ENCODE peak calls at places on chromosomes 6 and 20, in six cellular contexts. S is left lung; N is HCT116; U is WERI-Rb-1; H is lung; P is CD4-positive, alpha-beta T cell. T is an unnamed sample.
A peak's percentile ranks its signal among the peaks of the same experiment; 100 is the strongest.

GRCh38 chr6:141682391-141682790 is 450.3 kb upstream of the GJE1 start:
- DNase-seq in S (no peak), N (no peak), U (no peak), H (no peak), P (no peak), T (no peak)

GRCh38 chr20:38726849-38727601 is 2.7 kb downstream of the SLC32A1 start:
- DNase-seq in S (no peak), N (no peak), U (peak; percentile 91), H (no peak), P (peak; percentile 13), T (no peak)

GRCh38 chr6:170227521-170227983 is 63.3 kb downstream of the DLL1 start:
- DNase-seq in S (peak; percentile 71), N (no peak), U (no peak), H (no peak), P (no peak), T (no peak)

GRCh38 chr6:37456816-37457560 is 24.0 kb downstream of the CMTR1 start:
- DNase-seq in S (no peak), N (no peak), U (no peak), H (no peak), P (no peak), T (no peak)

GRCh38 chr20:60060593-60060992 is 102.4 kb downstream of the CDH26 start:
- DNase-seq in S (no peak), N (no peak), U (no peak), H (no peak), P (no peak), T (no peak)

GRCh38 chr6:166330612-166331011 is 11.7 kb downstream of the SFT2D1 start:
- DNase-seq in S (no peak), N (no peak), U (peak; percentile 93), H (no peak), P (no peak), T (no peak)

GRCh38 chr20:33394718-33395117 is 6.6 kb downstream of the CDK5RAP1 start:
- DNase-seq in S (no peak), N (no peak), U (no peak), H (no peak), P (no peak), T (no peak)

GRCh38 chr6:140809694-140810101 is 1323.0 kb upstream of the GJE1 start:
- DNase-seq in S (no peak), N (no peak), U (no peak), H (no peak), P (no peak), T (no peak)

GRCh38 chr6:166586424-166587156 is at the start of gene RAMACL:
- DNase-seq in S (no peak), N (peak; percentile 51), U (peak; percentile 62), H (no peak), P (peak; percentile 48), T (no peak)

GRCh38 chr6:100343678-100344077 is 121.0 kb downstream of the SIM1 start:
- DNase-seq in S (no peak), N (no peak), U (no peak), H (no peak), P (no peak), T (no peak)

GRCh38 chr6:8539446-8539845 is 104.1 kb upstream of the SLC35B3 start:
- DNase-seq in S (no peak), N (peak; percentile 7), U (no peak), H (no peak), P (no peak), T (no peak)

GRCh38 chr6:168188974-168189678 is 110.1 kb upstream of the FRMD1 start:
- DNase-seq in S (no peak), N (no peak), U (no peak), H (no peak), P (no peak), T (no peak)

GRCh38 chr6:38034269-38034914 is 214.9 kb downstream of the ZFAND3 start:
- DNase-seq in S (no peak), N (peak; percentile 23), U (peak; percentile 27), H (no peak), P (no peak), T (no peak)

GRCh38 chr20:14951707-14952106 is 614.3 kb upstream of the FLRT3 start:
- DNase-seq in S (no peak), N (no peak), U (no peak), H (no peak), P (no peak), T (no peak)

DNA sequence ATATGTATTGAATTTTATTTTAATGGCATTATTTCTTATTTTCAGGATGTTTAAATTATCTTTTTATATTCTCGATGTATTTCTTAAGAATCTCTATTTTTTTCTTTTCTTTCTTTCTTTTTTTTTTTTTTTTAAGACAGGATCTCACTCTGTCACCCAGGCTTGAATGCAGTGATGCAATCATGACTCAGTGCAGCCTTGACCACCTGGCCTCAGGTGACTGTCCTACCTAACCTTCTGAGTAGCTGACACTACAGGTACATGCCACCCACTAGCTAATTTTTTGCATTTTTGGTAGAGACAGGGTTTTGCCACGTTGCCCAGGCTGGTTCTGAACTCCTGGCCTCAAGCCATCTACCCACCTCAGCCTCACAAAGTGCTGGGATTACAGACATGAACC is 143.8 kb upstream of the LAMA2 start:
- DNase-seq in S (no peak), N (peak; percentile 27), U (no peak), H (no peak), P (no peak), T (no peak)
- TF ChIP-seq CTCF in S (no peak), N (no peak), U (no peak), H (no peak), P (no peak), T (no peak)

GRCh38 chr20:54114109-54114508 is 43.7 kb upstream of the BCAS1 start:
- DNase-seq in S (no peak), N (no peak), U (no peak), H (no peak), P (no peak), T (no peak)
- TF ChIP-seq CTCF in S (no peak), N (no peak), U (no peak), H (no peak), P (no peak), T (no peak)

GRCh38 chr20:59055302-59055701 is 12.7 kb upstream of the PRELID3B start:
- DNase-seq in S (no peak), N (no peak), U (no peak), H (no peak), P (no peak), T (no peak)
- TF ChIP-seq CTCF in S (no peak), N (peak; percentile 32), U (peak; percentile 12), H (peak; percentile 14), P (no peak), T (no peak)

GRCh38 chr20:46438156-46438750 is 31.8 kb upstream of the ELMO2 start:
- DNase-seq in S (no peak), N (peak; percentile 21), U (peak; percentile 46), H (no peak), P (no peak), T (no peak)
- TF ChIP-seq CTCF in S (no peak), N (peak; percentile 36), U (peak; percentile 68), H (no peak), P (no peak), T (no peak)

DNA sequence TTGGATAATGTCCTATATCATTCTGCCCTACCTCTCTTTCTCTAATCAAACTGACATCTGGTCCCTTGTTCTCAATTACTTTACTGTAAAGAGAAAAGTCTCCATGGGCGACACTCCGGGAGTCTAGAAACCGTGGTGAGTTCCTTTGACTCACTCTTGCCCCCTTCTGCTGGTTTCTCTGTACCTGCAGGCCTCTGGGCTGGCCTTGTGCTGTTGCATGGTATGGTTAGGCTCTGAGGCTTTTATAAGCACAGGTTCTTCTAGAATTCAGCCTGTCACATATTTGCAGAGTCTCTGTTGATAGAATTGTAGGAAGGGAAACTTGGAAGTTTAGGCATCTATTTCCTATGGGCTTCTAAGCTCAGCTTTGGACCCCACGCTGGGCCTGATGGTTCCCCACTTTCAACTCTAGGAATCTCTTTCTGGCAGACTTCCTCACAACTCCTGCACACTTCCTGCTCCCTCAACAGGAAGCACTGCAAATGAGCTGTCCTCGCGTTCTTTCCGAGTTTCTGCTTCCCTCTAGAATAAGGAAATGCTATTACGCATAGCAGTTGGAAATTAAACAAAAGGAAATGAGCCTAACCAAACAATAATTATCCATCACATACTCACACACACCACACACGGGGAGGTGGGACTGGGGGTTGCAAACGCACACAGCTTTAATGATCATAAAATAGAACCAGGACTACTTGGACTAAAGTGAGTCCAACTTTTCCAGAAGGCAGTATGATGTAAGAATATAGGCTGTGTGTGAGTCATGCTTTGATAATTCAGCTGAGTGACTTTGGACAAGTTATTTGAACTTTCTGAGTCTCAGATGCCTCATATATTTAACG is 683.3 kb downstream of the QKI start:
- DNase-seq in S (no peak), N (no peak), U (peak; percentile 47), H (no peak), P (no peak), T (no peak)
- TF ChIP-seq CTCF in S (no peak), N (no peak), U (peak; percentile 52), H (no peak), P (no peak), T (no peak)

GRCh38 chr20:58832442-58832841 is 18.3 kb downstream of the GNAS-AS1 start:
- DNase-seq in S (no peak), N (no peak), U (no peak), H (no peak), P (no peak), T (no peak)

GRCh38 chr20:58826271-58826670 is 24.4 kb downstream of the GNAS-AS1 start:
- DNase-seq in S (no peak), N (no peak), U (no peak), H (no peak), P (no peak), T (no peak)

GRCh38 chr20:58828141-58828540 is 22.6 kb downstream of the GNAS-AS1 start:
- DNase-seq in S (no peak), N (no peak), U (no peak), H (no peak), P (no peak), T (no peak)

GRCh38 chr20:58825450-58825849 is 25.3 kb downstream of the GNAS-AS1 start:
- DNase-seq in S (no peak), N (no peak), U (no peak), H (no peak), P (no peak), T (no peak)

GRCh38 chr20:58829531-58829941 is 21.2 kb downstream of the GNAS-AS1 start:
- DNase-seq in S (no peak), N (no peak), U (no peak), H (peak; percentile 60), P (no peak), T (no peak)
- TF ChIP-seq CTCF in S (no peak), N (no peak), U (no peak), H (no peak), P (no peak), T (no peak)

DNA sequence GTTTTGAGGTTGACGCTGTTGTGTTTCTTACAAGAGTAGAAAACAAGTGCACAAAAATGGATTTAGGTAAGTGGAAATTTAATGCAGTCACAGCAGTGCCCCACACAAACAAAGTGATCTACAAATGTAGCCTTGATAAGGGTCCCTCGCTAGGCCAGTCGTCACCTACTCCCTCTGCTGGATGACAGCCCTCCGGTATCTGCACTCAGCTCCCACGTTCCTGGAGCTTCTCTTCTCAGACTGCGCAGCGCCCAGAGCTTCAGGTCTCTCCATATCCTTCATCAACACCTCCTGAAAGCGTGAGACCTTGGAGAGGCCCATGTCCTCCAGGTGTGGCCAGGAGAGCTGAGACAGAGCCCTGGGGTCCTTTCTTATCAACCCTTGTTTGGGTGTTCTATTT is 58.3 kb upstream of the MAP3K4 start:
- DNase-seq in S (no peak), N (no peak), U (peak; percentile 43), H (no peak), P (no peak), T (no peak)
- TF ChIP-seq CTCF in S (no peak), N (no peak), U (peak; percentile 56), H (no peak), P (no peak), T (no peak)